ENCODE peak calls at places on chromosome 9, in four cellular contexts. One of them, this sample, is unnamed.

GRCh38 chr9:129411501-129412175 is 209.3 kb downstream of the C9orf50 start:
- DNase-seq in aorta: peak; percentile 45
- DNase-seq in right atrium auricular region: no peak
- DNase-seq in effector memory CD4-positive, alpha-beta T cell: no peak
- DNase-seq in this sample: no peak

GRCh38 chr9:1427856-1428255 is 377.7 kb downstream of the DMRT2 start:
- DNase-seq in aorta: no peak
- DNase-seq in right atrium auricular region: no peak
- DNase-seq in effector memory CD4-positive, alpha-beta T cell: no peak
- DNase-seq in this sample: no peak

GRCh38 chr9:104961238-104961637 is 33.3 kb upstream of the ABCA1 start:
- DNase-seq in aorta: no peak
- DNase-seq in right atrium auricular region: no peak
- DNase-seq in effector memory CD4-positive, alpha-beta T cell: no peak
- DNase-seq in this sample: peak; percentile 61

GRCh38 chr9:93574091-93574899 is 2.1 kb upstream of the PHF2 start:
- DNase-seq in aorta: no peak
- DNase-seq in right atrium auricular region: peak; percentile 48
- DNase-seq in effector memory CD4-positive, alpha-beta T cell: no peak
- DNase-seq in this sample: no peak

GRCh38 chr9:88310310-88310980 is 77.8 kb upstream of the SPIN1 start:
- DNase-seq in aorta: no peak
- DNase-seq in right atrium auricular region: no peak
- DNase-seq in effector memory CD4-positive, alpha-beta T cell: no peak
- DNase-seq in this sample: no peak

GRCh38 chr9:97307091-97307490 is 368 bp upstream of the CCDC180 start:
- DNase-seq in aorta: peak; percentile 83
- DNase-seq in right atrium auricular region: peak; percentile 74
- DNase-seq in effector memory CD4-positive, alpha-beta T cell: no peak
- DNase-seq in this sample: peak; percentile 79

GRCh38 chr9:89505795-89506385 is 8.0 kb upstream of the SEMA4D start:
- DNase-seq in aorta: no peak
- DNase-seq in right atrium auricular region: no peak
- DNase-seq in effector memory CD4-positive, alpha-beta T cell: no peak
- DNase-seq in this sample: no peak

GRCh38 chr9:127825319-127826051 is 22.8 kb downstream of the FPGS start:
- DNase-seq in aorta: no peak
- DNase-seq in right atrium auricular region: no peak
- DNase-seq in effector memory CD4-positive, alpha-beta T cell: no peak
- DNase-seq in this sample: no peak

GRCh38 chr9:116234091-116234490 is 80.5 kb downstream of the PAPPA start:
- DNase-seq in aorta: no peak
- DNase-seq in right atrium auricular region: no peak
- DNase-seq in effector memory CD4-positive, alpha-beta T cell: no peak
- DNase-seq in this sample: peak; percentile 96

GRCh38 chr9:115715656-115716055 is 437.9 kb upstream of the PAPPA start:
- DNase-seq in aorta: no peak
- DNase-seq in right atrium auricular region: no peak
- DNase-seq in effector memory CD4-positive, alpha-beta T cell: no peak
- DNase-seq in this sample: no peak

GRCh38 chr9:136488247-136489214 is 5.7 kb upstream of the SEC16A start:
- DNase-seq in aorta: peak; percentile 75
- DNase-seq in right atrium auricular region: peak; percentile 76
- DNase-seq in effector memory CD4-positive, alpha-beta T cell: peak; percentile 58
- DNase-seq in this sample: peak; percentile 17

GRCh38 chr9:27870404-27870803 is 297.1 kb upstream of the C9orf72 start:
- DNase-seq in aorta: no peak
- DNase-seq in right atrium auricular region: no peak
- DNase-seq in effector memory CD4-positive, alpha-beta T cell: no peak
- DNase-seq in this sample: no peak

GRCh38 chr9:137103206-137103999 is 11.1 kb downstream of the DPP7 start:
- DNase-seq in aorta: no peak
- DNase-seq in right atrium auricular region: no peak
- DNase-seq in effector memory CD4-positive, alpha-beta T cell: no peak
- DNase-seq in this sample: no peak

GRCh38 chr9:89555426-89556375 is 49.1 kb upstream of the GADD45G start:
- DNase-seq in aorta: no peak
- DNase-seq in right atrium auricular region: no peak
- DNase-seq in effector memory CD4-positive, alpha-beta T cell: no peak
- DNase-seq in this sample: peak; percentile 10

GRCh38 chr9:74887041-74887980 is at the start of gene TRPM6:
- DNase-seq in aorta: peak; percentile 89
- DNase-seq in right atrium auricular region: peak; percentile 82
- DNase-seq in effector memory CD4-positive, alpha-beta T cell: no peak
- DNase-seq in this sample: peak; percentile 68

GRCh38 chr9:131290039-131290766 is 680 bp downstream of the PLPP7 start:
- DNase-seq in aorta: no peak
- DNase-seq in right atrium auricular region: no peak
- DNase-seq in effector memory CD4-positive, alpha-beta T cell: no peak
- DNase-seq in this sample: no peak
- H3K4me3 ChIP-seq in aorta: peak overlapping the region; percentile 36
- H3K4me3 ChIP-seq in right atrium auricular region: peak overlapping the region; percentile 60
- H3K4me3 ChIP-seq in effector memory CD4-positive, alpha-beta T cell: no peak overlapping the region
- H3K4me3 ChIP-seq in this sample: peak overlapping the region; percentile 40

DNA sequence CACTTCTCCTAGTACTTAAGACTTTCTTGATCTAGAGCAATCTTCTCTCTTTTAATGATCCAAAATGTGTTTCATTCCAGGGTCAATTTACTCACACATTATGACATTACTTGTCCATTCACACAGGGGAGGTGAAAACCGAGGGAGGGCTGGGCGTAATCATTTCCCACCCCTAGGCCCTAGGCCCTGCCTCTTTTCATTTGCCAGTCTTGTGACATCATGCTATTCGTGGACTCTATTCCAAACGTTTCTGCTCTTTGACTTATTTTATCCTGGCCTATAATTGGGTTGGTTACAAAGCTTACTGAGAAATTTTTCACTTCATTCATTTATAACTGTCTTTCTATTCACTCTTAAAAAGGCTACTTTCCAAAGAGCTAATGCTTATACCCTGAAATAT is 2.4 kb downstream of the DCAF12 start:
- DNase-seq in aorta: no peak
- DNase-seq in right atrium auricular region: no peak
- DNase-seq in effector memory CD4-positive, alpha-beta T cell: no peak
- DNase-seq in this sample: no peak
- H3K4me3 ChIP-seq in aorta: no peak overlapping the region
- H3K4me3 ChIP-seq in right atrium auricular region: no peak overlapping the region
- H3K4me3 ChIP-seq in effector memory CD4-positive, alpha-beta T cell: peak overlapping the region; percentile 84
- H3K4me3 ChIP-seq in this sample: no peak overlapping the region

GRCh38 chr9:108271646-108272349 is 584.0 kb downstream of the ACTL7B start:
- DNase-seq in aorta: no peak
- DNase-seq in right atrium auricular region: no peak
- DNase-seq in effector memory CD4-positive, alpha-beta T cell: no peak
- DNase-seq in this sample: peak; percentile 89
- H3K4me3 ChIP-seq in aorta: no peak overlapping the region
- H3K4me3 ChIP-seq in right atrium auricular region: no peak overlapping the region
- H3K4me3 ChIP-seq in effector memory CD4-positive, alpha-beta T cell: no peak overlapping the region
- H3K4me3 ChIP-seq in this sample: peak overlapping the region; percentile 16

DNA sequence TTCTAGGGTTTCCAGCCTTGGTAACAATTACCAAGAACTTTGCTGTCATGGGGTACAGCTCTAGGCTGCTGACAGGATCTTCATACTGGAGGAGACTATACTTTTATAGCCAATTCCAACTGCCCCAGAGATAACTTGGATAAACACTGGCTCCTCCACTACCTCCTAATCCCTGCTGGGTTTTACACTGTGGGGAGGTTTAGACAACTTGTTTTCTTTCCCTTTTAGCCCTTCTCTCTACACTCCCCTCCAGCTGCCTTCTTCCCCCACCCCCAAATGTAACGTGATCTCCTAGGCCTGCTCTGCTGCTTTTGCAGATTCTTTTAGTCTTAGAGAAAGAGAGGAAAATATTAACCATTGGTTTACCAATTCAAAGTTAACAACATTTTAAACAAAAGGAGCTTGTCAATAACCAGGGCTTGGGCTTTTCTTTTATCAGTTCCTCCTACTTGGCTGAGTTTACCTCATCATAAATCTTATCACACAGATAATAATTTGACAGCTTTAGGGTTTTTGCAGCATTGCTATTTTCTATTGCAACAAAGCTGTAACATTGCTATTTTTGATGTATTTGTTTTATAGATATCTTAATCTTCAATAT is 9.9 kb upstream of the ABL1 start:
- DNase-seq in aorta: no peak
- DNase-seq in right atrium auricular region: no peak
- DNase-seq in effector memory CD4-positive, alpha-beta T cell: no peak
- DNase-seq in this sample: peak; percentile 93
- H3K4me3 ChIP-seq in aorta: no peak overlapping the region
- H3K4me3 ChIP-seq in right atrium auricular region: no peak overlapping the region
- H3K4me3 ChIP-seq in effector memory CD4-positive, alpha-beta T cell: no peak overlapping the region
- H3K4me3 ChIP-seq in this sample: no peak overlapping the region

GRCh38 chr9:6565312-6565711 is 80.2 kb downstream of the GLDC start:
- DNase-seq in aorta: no peak
- DNase-seq in right atrium auricular region: no peak
- DNase-seq in effector memory CD4-positive, alpha-beta T cell: no peak
- DNase-seq in this sample: peak; percentile 52

GRCh38 chr9:6567140-6567591 is 78.4 kb downstream of the GLDC start:
- DNase-seq in aorta: peak; percentile 70
- DNase-seq in right atrium auricular region: no peak
- DNase-seq in effector memory CD4-positive, alpha-beta T cell: no peak
- DNase-seq in this sample: peak; percentile 98

GRCh38 chr9:6564868-6565267 is 80.7 kb downstream of the GLDC start:
- DNase-seq in aorta: peak; percentile 68
- DNase-seq in right atrium auricular region: no peak
- DNase-seq in effector memory CD4-positive, alpha-beta T cell: no peak
- DNase-seq in this sample: peak; percentile 58

GRCh38 chr9:6564370-6564769 is 81.2 kb downstream of the GLDC start:
- DNase-seq in aorta: peak; percentile 51
- DNase-seq in right atrium auricular region: peak; percentile 69
- DNase-seq in effector memory CD4-positive, alpha-beta T cell: no peak
- DNase-seq in this sample: peak; percentile 78

DNA sequence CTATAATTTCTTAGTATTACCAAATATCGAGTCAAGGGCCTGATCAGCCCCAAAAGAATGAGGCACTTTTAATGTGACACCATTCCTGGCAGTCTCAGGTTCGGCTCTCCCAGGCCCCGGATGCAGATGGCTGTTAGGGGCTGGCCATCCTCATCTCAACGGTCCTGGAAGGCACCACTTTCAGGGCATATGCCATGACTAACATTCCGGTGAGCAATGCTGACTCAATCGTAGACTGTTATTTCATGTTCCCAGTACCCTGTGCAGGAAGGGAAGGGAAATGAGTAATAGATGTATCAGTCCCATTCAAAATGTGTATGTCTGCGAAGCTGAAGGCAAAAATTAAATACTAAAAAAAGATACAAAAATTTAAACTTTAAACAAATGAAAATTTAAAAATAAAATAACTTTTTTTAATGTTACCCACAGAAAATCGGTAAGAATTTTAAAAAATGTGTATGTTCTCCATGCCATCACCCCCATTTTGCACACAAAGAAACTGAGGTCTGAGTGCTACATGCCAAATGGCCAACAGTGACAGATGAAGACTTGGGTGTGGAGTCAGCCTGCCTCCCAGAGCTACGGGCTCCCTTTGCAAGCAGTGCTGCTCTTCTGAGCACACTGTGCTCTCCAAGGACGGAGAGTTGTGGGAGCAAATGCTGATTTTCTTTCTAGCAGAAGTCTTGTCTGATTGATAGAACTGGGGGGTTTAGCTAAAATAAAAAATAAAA is 79.0 kb downstream of the GLDC start:
- DNase-seq in aorta: peak; percentile 76
- DNase-seq in right atrium auricular region: no peak
- DNase-seq in effector memory CD4-positive, alpha-beta T cell: no peak
- DNase-seq in this sample: peak; percentile 97
- H3K4me3 ChIP-seq in aorta: no peak overlapping the region
- H3K4me3 ChIP-seq in right atrium auricular region: no peak overlapping the region
- H3K4me3 ChIP-seq in effector memory CD4-positive, alpha-beta T cell: no peak overlapping the region
- H3K4me3 ChIP-seq in this sample: peak overlapping the region; percentile 23

DNA sequence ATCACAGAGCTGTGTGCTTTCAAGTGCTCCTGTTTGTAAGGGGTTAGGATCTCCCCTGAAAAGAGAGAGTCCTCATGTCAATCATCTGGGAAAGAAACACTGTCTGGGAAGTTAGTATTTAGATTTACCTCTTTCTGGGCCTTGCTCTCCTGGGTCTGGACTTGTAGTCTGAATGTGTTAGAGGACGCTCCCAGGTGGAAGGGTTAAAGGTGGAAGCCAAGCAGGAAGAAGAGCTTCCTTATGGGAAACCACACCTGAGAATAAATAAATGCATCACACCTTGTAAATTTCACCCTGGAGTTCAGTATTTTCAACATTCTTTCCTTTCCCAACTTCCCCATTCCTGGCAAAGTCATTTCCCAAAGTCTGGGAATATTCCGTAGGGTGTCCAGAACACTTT is 1.3 kb downstream of the PLGRKT start:
- DNase-seq in aorta: no peak
- DNase-seq in right atrium auricular region: no peak
- DNase-seq in effector memory CD4-positive, alpha-beta T cell: no peak
- DNase-seq in this sample: no peak
- H3K4me3 ChIP-seq in aorta: no peak overlapping the region
- H3K4me3 ChIP-seq in right atrium auricular region: no peak overlapping the region
- H3K4me3 ChIP-seq in effector memory CD4-positive, alpha-beta T cell: no peak overlapping the region
- H3K4me3 ChIP-seq in this sample: no peak overlapping the region

DNA sequence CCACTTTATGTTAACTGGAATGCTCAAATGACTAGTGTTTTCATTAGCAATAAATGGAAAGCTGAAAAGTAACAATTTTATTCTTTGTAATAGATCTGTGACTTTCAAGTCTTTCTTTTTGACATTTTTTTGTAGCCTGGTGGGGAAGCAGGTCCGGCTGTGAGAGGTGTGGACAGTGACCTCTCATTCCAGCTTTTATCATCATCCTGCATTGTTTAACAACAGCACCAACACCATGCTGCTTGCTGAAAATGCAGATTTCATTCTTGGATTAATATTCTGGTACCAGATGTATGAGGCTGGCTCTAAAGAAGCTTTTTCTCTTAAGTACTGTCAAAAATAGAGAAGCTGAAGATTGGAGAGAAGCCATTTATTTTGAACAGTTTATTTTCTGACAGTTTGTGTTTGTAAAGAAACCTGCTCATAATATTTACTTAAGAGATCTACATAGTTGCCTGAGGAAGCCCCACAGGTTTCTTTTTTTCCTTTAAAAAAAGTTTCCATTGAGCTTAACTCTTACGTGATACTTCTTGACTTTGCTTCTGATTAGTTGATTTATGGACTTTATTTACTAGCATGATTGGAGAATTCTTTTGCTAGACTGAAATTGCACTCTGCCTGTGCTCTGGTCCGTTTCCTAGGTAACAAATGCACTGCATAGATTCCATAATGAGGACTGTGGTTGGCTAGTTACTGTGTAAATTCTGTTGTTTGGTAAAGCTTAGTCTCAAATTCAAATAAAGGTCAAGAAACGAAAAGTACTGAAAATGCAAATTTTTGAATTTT is 3.4 kb downstream of the KIAA1958 start:
- DNase-seq in aorta: no peak
- DNase-seq in right atrium auricular region: no peak
- DNase-seq in effector memory CD4-positive, alpha-beta T cell: no peak
- DNase-seq in this sample: no peak
- H3K4me3 ChIP-seq in aorta: no peak overlapping the region
- H3K4me3 ChIP-seq in right atrium auricular region: no peak overlapping the region
- H3K4me3 ChIP-seq in effector memory CD4-positive, alpha-beta T cell: no peak overlapping the region
- H3K4me3 ChIP-seq in this sample: no peak overlapping the region

DNA sequence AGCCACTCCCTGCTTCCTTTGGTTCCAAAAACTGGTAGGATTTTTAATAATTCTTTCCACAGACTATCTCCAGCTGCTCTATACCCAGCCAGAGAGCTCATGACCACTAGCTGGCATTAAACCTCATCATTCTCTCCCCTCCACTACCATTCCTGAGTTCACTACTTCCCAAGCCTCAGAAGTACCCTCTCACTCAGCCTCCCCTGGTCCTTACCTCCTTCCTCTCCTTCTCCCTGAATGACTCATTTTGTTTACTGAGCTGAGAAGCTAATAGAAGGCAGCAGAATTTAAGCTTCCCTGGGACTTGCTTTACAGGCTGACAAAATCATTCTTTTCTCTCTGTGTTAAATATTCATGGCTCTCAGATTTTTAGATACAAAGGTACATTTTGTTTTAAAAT is 305.4 kb downstream of the TLR4 start:
- DNase-seq in aorta: no peak
- DNase-seq in right atrium auricular region: no peak
- DNase-seq in effector memory CD4-positive, alpha-beta T cell: no peak
- DNase-seq in this sample: no peak
- H3K4me3 ChIP-seq in aorta: no peak overlapping the region
- H3K4me3 ChIP-seq in right atrium auricular region: no peak overlapping the region
- H3K4me3 ChIP-seq in effector memory CD4-positive, alpha-beta T cell: no peak overlapping the region
- H3K4me3 ChIP-seq in this sample: no peak overlapping the region

This sample was measured in astrocyte of the spinal cord.